ENCODE peak calls at places on chromosomes 12 and 14, in seven cellular contexts. E, D, S, C, H, R and G are unnamed samples.

GRCh38 chr12:65891987-65892481 is 67.8 kb downstream of the HMGA2 start:
- DNase-seq in H (no peak), S (no peak), D (peak), E (peak), R (peak), C (peak), G (peak)

GRCh38 chr12:49260165-49260564 is 4.7 kb upstream of the TUBA1C start:
- DNase-seq in R (no peak), D (no peak), S (no peak), C (no peak), H (no peak), E (peak), G (no peak)

GRCh38 chr12:34391771-34392581 is 369.7 kb downstream of the ALG10 start:
- DNase-seq in R (no peak), H (no peak), C (peak), S (no peak), D (peak), E (no peak), G (no peak)

GRCh38 chr12:113479578-113480335 is 8.1 kb upstream of the LHX5 start:
- DNase-seq in S (peak), H (no peak), C (peak), E (no peak), R (no peak), D (no peak), G (no peak)

GRCh38 chr12:96249196-96250118 is 55.3 kb downstream of the ELK3 start:
- DNase-seq in H (no peak), R (peak), S (no peak), E (no peak), C (no peak), D (no peak), G (no peak)

GRCh38 chr14:103090481-103091020 is 4.0 kb upstream of the EXOC3L4 start:
- DNase-seq in H (no peak), E (no peak), C (no peak), R (no peak), D (no peak), S (no peak), G (no peak)

GRCh38 chr14:60878536-60878935 is 102.3 kb downstream of the TRMT5 start:
- DNase-seq in H (no peak), C (no peak), E (peak), D (no peak), S (no peak), R (no peak), G (no peak)

GRCh38 chr14:23352506-23353432 is at the start of gene SLC22A17:
- DNase-seq in C (peak), E (peak), D (peak), R (no peak), H (peak), S (peak), G (peak)

GRCh38 chr12:63967358-63967757 is 122.9 kb downstream of the SRGAP1 start:
- DNase-seq in S (no peak), R (no peak), H (no peak), C (no peak), D (no peak), E (no peak), G (no peak)

GRCh38 chr12:31210104-31210503 is 115.8 kb downstream of the SINHCAF start:
- DNase-seq in E (no peak), R (no peak), H (no peak), D (no peak), C (no peak), S (no peak), G (no peak)

DNA sequence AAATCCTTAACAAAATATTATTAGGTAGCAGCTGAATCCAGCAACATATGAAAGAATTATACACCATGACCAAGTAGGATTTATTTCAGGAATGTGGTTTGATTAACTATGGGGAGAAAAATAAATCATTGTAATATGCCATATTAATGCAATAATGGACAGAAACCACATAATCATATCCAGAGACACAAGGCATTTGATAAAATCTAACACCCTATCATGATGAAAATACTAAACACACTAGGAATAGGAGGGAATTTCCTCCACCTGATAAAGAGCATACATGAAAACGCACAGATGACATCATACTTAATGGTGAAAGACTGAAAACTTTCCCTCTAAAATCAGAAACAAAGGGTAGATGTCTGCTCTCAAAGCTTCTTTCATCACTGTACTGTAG is 238.9 kb downstream of the PHLDA1 start:
- DNase-seq in E (peak), C (no peak), D (no peak), R (no peak), S (no peak), H (no peak), G (no peak)
- H3K27ac ChIP-seq in E (peak), C (no peak), D (no peak), R (no peak), S (no peak), H (no peak), G (no peak)

GRCh38 chr12:57771873-57772428 is at the start of gene METTL1:
- DNase-seq in E (peak), R (peak), H (peak), S (peak), C (peak), D (peak), G (peak)

GRCh38 chr12:57769594-57769993 is 2.3 kb downstream of the METTL1 start:
- DNase-seq in R (no peak), E (no peak), S (no peak), H (no peak), D (no peak), C (no peak), G (no peak)

GRCh38 chr12:57772429-57773322 is at the start of gene EEF1AKMT3:
- DNase-seq in E (peak), C (peak), R (peak), H (no peak), S (no peak), D (peak), G (peak)

GRCh38 chr12:57771271-57771872 is 533 bp downstream of the METTL1 start:
- DNase-seq in H (peak), C (peak), D (peak), E (peak), R (peak), S (peak), G (peak)

GRCh38 chr12:57770734-57771133 is 1.2 kb downstream of the METTL1 start:
- DNase-seq in E (no peak), C (no peak), H (no peak), D (no peak), R (no peak), S (no peak), G (no peak)
- H3K27ac ChIP-seq in E (peak), C (no peak), H (peak), D (no peak), R (no peak), S (no peak), G (no peak)

DNA sequence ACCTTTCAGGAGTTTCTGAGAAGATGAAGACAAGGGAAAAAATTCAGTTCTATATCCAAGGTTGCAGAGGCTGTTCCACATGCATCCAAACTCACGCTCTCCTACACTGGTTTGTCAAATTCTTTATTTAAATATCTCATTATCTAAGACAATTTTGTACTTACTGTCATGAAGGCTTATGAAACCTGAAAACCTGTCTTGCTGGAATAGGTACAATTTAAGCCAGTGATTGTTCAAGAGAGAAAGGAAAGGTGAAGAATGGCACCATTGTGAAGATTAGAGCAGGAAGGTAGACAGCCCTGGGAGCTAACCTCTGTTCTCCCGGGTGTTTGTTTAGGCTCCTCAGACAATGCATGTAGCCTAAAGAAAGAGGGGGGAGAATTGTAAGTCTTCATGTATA is 315.1 kb upstream of the PRKD1 start:
- DNase-seq in D (no peak), E (peak), R (no peak), H (no peak), C (no peak), S (no peak), G (no peak)
- H3K27ac ChIP-seq in D (no peak), E (peak), R (no peak), H (no peak), C (no peak), S (no peak), G (no peak)

GRCh38 chr12:14403711-14404164 is 38.3 kb downstream of the ATF7IP start:
- DNase-seq in S (no peak), E (peak), R (no peak), H (no peak), D (no peak), C (no peak), G (peak)
- H3K27ac ChIP-seq in S (no peak), E (peak), R (peak), H (peak), D (peak), C (peak), G (no peak)

GRCh38 chr14:93234798-93235197 is 27.7 kb downstream of the UBR7 start:
- DNase-seq in R (no peak), C (peak), S (no peak), D (no peak), H (no peak), E (peak), G (no peak)
- H3K27ac ChIP-seq in R (no peak), C (no peak), S (no peak), D (no peak), H (no peak), E (no peak), G (no peak)

GRCh38 chr14:74941676-74942097 is 13.7 kb downstream of the PGF start:
- DNase-seq in R (peak), H (peak), D (peak), C (peak), S (peak), E (no peak), G (peak)
- H3K27ac ChIP-seq in R (peak), H (peak), D (peak), C (peak), S (peak), E (no peak), G (no peak)

GRCh38 chr12:29709641-29710040 is 74.1 kb downstream of the TMTC1 start:
- DNase-seq in H (no peak), C (no peak), R (no peak), E (no peak), S (no peak), D (no peak), G (no peak)
- H3K27ac ChIP-seq in H (no peak), C (no peak), R (peak), E (peak), S (no peak), D (no peak), G (no peak)

DNA sequence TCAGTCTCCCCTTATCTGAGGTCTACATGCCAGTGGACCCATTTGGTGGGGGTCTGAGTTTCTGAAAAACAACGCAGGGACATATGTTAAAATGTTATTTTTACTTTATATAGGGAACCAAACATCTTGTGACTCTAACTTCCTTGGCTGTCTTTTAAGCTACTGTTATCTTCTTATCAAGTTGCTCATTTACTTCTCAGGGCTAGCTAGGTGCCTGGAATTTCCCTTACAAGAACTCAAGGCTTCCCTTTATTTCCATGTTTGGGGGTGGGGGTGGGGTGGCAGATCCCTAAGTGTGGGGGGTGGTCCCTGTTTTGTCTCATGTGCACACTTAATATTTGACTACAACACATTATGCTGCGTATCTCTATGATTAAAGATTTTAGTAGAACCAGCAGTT is 31.6 kb downstream of the PPP1R36 start:
- DNase-seq in S (no peak), C (no peak), H (no peak), E (no peak), R (no peak), D (no peak), G (no peak)
- H3K27ac ChIP-seq in S (no peak), C (no peak), H (no peak), E (no peak), R (peak), D (no peak), G (no peak)